ENCODE peak calls at places on chromosomes 7 and 10, in five cellular contexts. One of them, this sample, is unnamed.
A peak's percentile ranks its signal among the peaks of the same experiment; 100 is the strongest.

GRCh38 chr7:1998146-1998545 is 234.6 kb downstream of the MAD1L1 start:
- DNase-seq in OCI-LY7: no peak
- DNase-seq in cardiac fibroblast: no peak
- DNase-seq in fibroblast of the aortic adventitia: no peak
- DNase-seq in A172: no peak
- DNase-seq in this sample: no peak

GRCh38 chr7:40263752-40264390 is 129.1 kb downstream of the SUGCT start:
- DNase-seq in fibroblast of the aortic adventitia: no peak
- DNase-seq in A172: no peak
- DNase-seq in OCI-LY7: no peak
- DNase-seq in cardiac fibroblast: no peak
- DNase-seq in this sample: no peak

GRCh38 chr10:117617664-117618063 is 75.1 kb downstream of the EMX2 start:
- DNase-seq in fibroblast of the aortic adventitia: no peak
- DNase-seq in cardiac fibroblast: no peak
- DNase-seq in OCI-LY7: no peak
- DNase-seq in A172: no peak
- DNase-seq in this sample: no peak

GRCh38 chr10:91907033-91907594 is 2.2 kb downstream of the FGFBP3 start:
- DNase-seq in fibroblast of the aortic adventitia: peak; percentile 28
- DNase-seq in cardiac fibroblast: peak; percentile 12
- DNase-seq in A172: no peak
- DNase-seq in OCI-LY7: no peak
- DNase-seq in this sample: no peak

GRCh38 chr7:83014546-83014945 is 148.1 kb downstream of the PCLO start:
- DNase-seq in OCI-LY7: no peak
- DNase-seq in fibroblast of the aortic adventitia: no peak
- DNase-seq in cardiac fibroblast: no peak
- DNase-seq in A172: no peak
- DNase-seq in this sample: no peak

GRCh38 chr7:158355456-158356065 is 232.1 kb downstream of the PTPRN2 start:
- DNase-seq in cardiac fibroblast: peak; percentile 10
- DNase-seq in A172: no peak
- DNase-seq in fibroblast of the aortic adventitia: no peak
- DNase-seq in OCI-LY7: no peak
- DNase-seq in this sample: no peak

GRCh38 chr10:110746254-110746826 is 102.2 kb downstream of the RBM20 start:
- DNase-seq in A172: peak; percentile 73
- DNase-seq in fibroblast of the aortic adventitia: peak; percentile 83
- DNase-seq in OCI-LY7: peak; percentile 71
- DNase-seq in cardiac fibroblast: peak; percentile 83
- DNase-seq in this sample: peak; percentile 51

GRCh38 chr10:82399850-82400249 is 524.9 kb downstream of the NRG3 start:
- DNase-seq in fibroblast of the aortic adventitia: no peak
- DNase-seq in A172: no peak
- DNase-seq in OCI-LY7: no peak
- DNase-seq in cardiac fibroblast: no peak
- DNase-seq in this sample: no peak

GRCh38 chr10:28761084-28761875 is 84.0 kb downstream of the BAMBI start:
- DNase-seq in fibroblast of the aortic adventitia: peak; percentile 2
- DNase-seq in cardiac fibroblast: no peak
- DNase-seq in OCI-LY7: no peak
- DNase-seq in A172: no peak
- DNase-seq in this sample: no peak

GRCh38 chr7:149194799-149195179 is 557 bp upstream of the ZNF282 start:
- DNase-seq in A172: no peak
- DNase-seq in cardiac fibroblast: no peak
- DNase-seq in OCI-LY7: no peak
- DNase-seq in fibroblast of the aortic adventitia: no peak
- DNase-seq in this sample: no peak

GRCh38 chr10:49651039-49651835 is 28.2 kb upstream of the C10orf53 start:
- DNase-seq in fibroblast of the aortic adventitia: no peak
- DNase-seq in cardiac fibroblast: no peak
- DNase-seq in A172: no peak
- DNase-seq in OCI-LY7: no peak
- DNase-seq in this sample: no peak

GRCh38 chr7:136687693-136688322 is 180.6 kb upstream of the CHRM2 start:
- DNase-seq in cardiac fibroblast: peak; percentile 52
- DNase-seq in OCI-LY7: peak; percentile 58
- DNase-seq in A172: peak; percentile 13
- DNase-seq in fibroblast of the aortic adventitia: peak; percentile 4
- DNase-seq in this sample: peak; percentile 5

GRCh38 chr10:66281327-66281726 is 644.5 kb upstream of the LRRTM3 start:
- DNase-seq in OCI-LY7: no peak
- DNase-seq in cardiac fibroblast: no peak
- DNase-seq in A172: no peak
- DNase-seq in fibroblast of the aortic adventitia: no peak
- DNase-seq in this sample: no peak

GRCh38 chr7:141076377-141076776 is 2.5 kb downstream of the TMEM178B start:
- DNase-seq in OCI-LY7: no peak
- DNase-seq in cardiac fibroblast: no peak
- DNase-seq in fibroblast of the aortic adventitia: no peak
- DNase-seq in A172: no peak
- DNase-seq in this sample: no peak